ENCODE peak calls at places on chromosomes 13 and 19, in eight cellular contexts. One of them, this sample, is unnamed.
A peak's percentile ranks its signal among the peaks of the same experiment; 100 is the strongest.

GRCh38 chr19:55947532-55947931 is at the start of gene NLRP8:
- DNase-seq in stimulated activated CD8-positive, alpha-beta memory T cell treated with anti-CD3 and anti-CD28 coated beads, Interleukin-15, amount 100 ng/mL, for 4 hours: no peak
- DNase-seq in SW480: no peak
- DNase-seq in immature natural killer cell: no peak
- DNase-seq in NCI-H524: no peak
- DNase-seq in iris pigment epithelial cell: no peak
- DNase-seq in thoracic aorta: no peak
- DNase-seq in SHP77 treated with DMSO at 0.1 percent for 48 hours: no peak
- DNase-seq in this sample: no peak

GRCh38 chr19:39199025-39199424 is 2.3 kb downstream of the NCCRP1 start:
- DNase-seq in immature natural killer cell: no peak
- DNase-seq in SHP77 treated with DMSO at 0.1 percent for 48 hours: peak; percentile 37
- DNase-seq in thoracic aorta: no peak
- DNase-seq in NCI-H524: no peak
- DNase-seq in stimulated activated CD8-positive, alpha-beta memory T cell treated with anti-CD3 and anti-CD28 coated beads, Interleukin-15, amount 100 ng/mL, for 4 hours: no peak
- DNase-seq in iris pigment epithelial cell: peak; percentile 31
- DNase-seq in SW480: no peak
- DNase-seq in this sample: peak; percentile 84

GRCh38 chr19:19146000-19146608 is 7.8 kb upstream of the TMEM161A start:
- DNase-seq in immature natural killer cell: peak; percentile 72
- DNase-seq in NCI-H524: peak; percentile 50
- DNase-seq in SW480: peak; percentile 48
- DNase-seq in SHP77 treated with DMSO at 0.1 percent for 48 hours: no peak
- DNase-seq in iris pigment epithelial cell: peak; percentile 30
- DNase-seq in thoracic aorta: no peak
- DNase-seq in stimulated activated CD8-positive, alpha-beta memory T cell treated with anti-CD3 and anti-CD28 coated beads, Interleukin-15, amount 100 ng/mL, for 4 hours: peak; percentile 45
- DNase-seq in this sample: peak; percentile 68

GRCh38 chr19:5342573-5343201 is 2.1 kb upstream of the PTPRS start:
- DNase-seq in immature natural killer cell: no peak
- DNase-seq in SHP77 treated with DMSO at 0.1 percent for 48 hours: no peak
- DNase-seq in stimulated activated CD8-positive, alpha-beta memory T cell treated with anti-CD3 and anti-CD28 coated beads, Interleukin-15, amount 100 ng/mL, for 4 hours: no peak
- DNase-seq in NCI-H524: no peak
- DNase-seq in SW480: no peak
- DNase-seq in iris pigment epithelial cell: no peak
- DNase-seq in thoracic aorta: no peak
- DNase-seq in this sample: no peak

GRCh38 chr19:15098505-15098904 is 8.7 kb upstream of the SYDE1 start:
- DNase-seq in immature natural killer cell: no peak
- DNase-seq in iris pigment epithelial cell: no peak
- DNase-seq in SW480: no peak
- DNase-seq in stimulated activated CD8-positive, alpha-beta memory T cell treated with anti-CD3 and anti-CD28 coated beads, Interleukin-15, amount 100 ng/mL, for 4 hours: no peak
- DNase-seq in thoracic aorta: no peak
- DNase-seq in NCI-H524: no peak
- DNase-seq in SHP77 treated with DMSO at 0.1 percent for 48 hours: no peak
- DNase-seq in this sample: no peak

GRCh38 chr13:26853272-26853818 is 92.8 kb upstream of the GPR12 start:
- DNase-seq in SHP77 treated with DMSO at 0.1 percent for 48 hours: no peak
- DNase-seq in NCI-H524: no peak
- DNase-seq in thoracic aorta: no peak
- DNase-seq in SW480: no peak
- DNase-seq in stimulated activated CD8-positive, alpha-beta memory T cell treated with anti-CD3 and anti-CD28 coated beads, Interleukin-15, amount 100 ng/mL, for 4 hours: no peak
- DNase-seq in iris pigment epithelial cell: no peak
- DNase-seq in immature natural killer cell: no peak
- DNase-seq in this sample: no peak

GRCh38 chr19:3643592-3644313 is 17.2 kb upstream of the CACTIN start:
- DNase-seq in SHP77 treated with DMSO at 0.1 percent for 48 hours: no peak
- DNase-seq in iris pigment epithelial cell: no peak
- DNase-seq in SW480: no peak
- DNase-seq in thoracic aorta: no peak
- DNase-seq in stimulated activated CD8-positive, alpha-beta memory T cell treated with anti-CD3 and anti-CD28 coated beads, Interleukin-15, amount 100 ng/mL, for 4 hours: no peak
- DNase-seq in immature natural killer cell: no peak
- DNase-seq in NCI-H524: no peak
- DNase-seq in this sample: no peak

GRCh38 chr19:7069904-7070226 is 362 bp downstream of the ZNF557 start:
- DNase-seq in SW480: no peak
- DNase-seq in thoracic aorta: no peak
- DNase-seq in SHP77 treated with DMSO at 0.1 percent for 48 hours: no peak
- DNase-seq in immature natural killer cell: no peak
- DNase-seq in NCI-H524: no peak
- DNase-seq in stimulated activated CD8-positive, alpha-beta memory T cell treated with anti-CD3 and anti-CD28 coated beads, Interleukin-15, amount 100 ng/mL, for 4 hours: no peak
- DNase-seq in iris pigment epithelial cell: peak; percentile 12
- DNase-seq in this sample: no peak

GRCh38 chr13:68927387-68928026 is 1180.1 kb upstream of the ATXN8OS start:
- DNase-seq in thoracic aorta: no peak
- DNase-seq in NCI-H524: peak; percentile 10
- DNase-seq in SW480: peak; percentile 31
- DNase-seq in iris pigment epithelial cell: peak; percentile 4
- DNase-seq in SHP77 treated with DMSO at 0.1 percent for 48 hours: peak; percentile 60
- DNase-seq in immature natural killer cell: no peak
- DNase-seq in stimulated activated CD8-positive, alpha-beta memory T cell treated with anti-CD3 and anti-CD28 coated beads, Interleukin-15, amount 100 ng/mL, for 4 hours: no peak
- DNase-seq in this sample: peak; percentile 71

GRCh38 chr19:47315125-47315821 is 5.6 kb downstream of the C5AR1 start:
- DNase-seq in thoracic aorta: peak; percentile 45
- DNase-seq in stimulated activated CD8-positive, alpha-beta memory T cell treated with anti-CD3 and anti-CD28 coated beads, Interleukin-15, amount 100 ng/mL, for 4 hours: no peak
- DNase-seq in SHP77 treated with DMSO at 0.1 percent for 48 hours: no peak
- DNase-seq in iris pigment epithelial cell: peak; percentile 99
- DNase-seq in SW480: peak; percentile 93
- DNase-seq in NCI-H524: no peak
- DNase-seq in immature natural killer cell: no peak
- DNase-seq in this sample: peak; percentile 89

GRCh38 chr13:48819376-48819775 is 156.3 kb upstream of the FNDC3A start:
- DNase-seq in iris pigment epithelial cell: no peak
- DNase-seq in stimulated activated CD8-positive, alpha-beta memory T cell treated with anti-CD3 and anti-CD28 coated beads, Interleukin-15, amount 100 ng/mL, for 4 hours: no peak
- DNase-seq in immature natural killer cell: no peak
- DNase-seq in thoracic aorta: no peak
- DNase-seq in SW480: no peak
- DNase-seq in NCI-H524: no peak
- DNase-seq in SHP77 treated with DMSO at 0.1 percent for 48 hours: no peak
- DNase-seq in this sample: no peak